ENCODE peak calls at places on chromosomes 4 and X, in eight cellular contexts. G is tibial nerve, C is lower lobe of right lung, X is A673, S is epithelial cell of esophagus, B is fibroblast of lung, H is upper lobe of left lung, P is kidney epithelial cell. R is an unnamed sample.

GRCh38 chr4:126264839-126265238 is 950.1 kb downstream of the FAT4 start:
- DNase-seq in B (peak), S (peak), G (no peak), H (no peak), C (no peak), X (no peak), P (peak), R (no peak)

GRCh38 chr4:92234393-92235176 is 69.2 kb upstream of the GRID2 start:
- DNase-seq in H (no peak), P (peak), X (peak), C (no peak), G (no peak), B (peak), S (peak), R (no peak)

GRCh38 chrX:18886005-18886343 is 97.9 kb downstream of the PHKA2 start:
- DNase-seq in B (no peak), P (no peak), S (no peak), G (no peak), X (no peak), H (no peak), C (no peak), R (peak)

GRCh38 chr4:7661066-7661748 is 226.5 kb upstream of the PSAPL1 start:
- DNase-seq in B (no peak), S (no peak), G (no peak), X (no peak), H (peak), C (no peak), P (no peak), R (no peak)

GRCh38 chrX:129831486-129831885 is 12.2 kb downstream of the ZDHHC9 start:
- DNase-seq in P (no peak), H (no peak), B (no peak), G (peak), S (no peak), C (no peak), X (no peak), R (no peak)

GRCh38 chrX:25084446-25084845 is 68.7 kb upstream of the ARX start:
- DNase-seq in X (peak), H (no peak), P (no peak), G (no peak), S (no peak), B (no peak), C (no peak), R (no peak)

GRCh38 chr4:79663157-79663556 is 255.1 kb upstream of the GK2 start:
- DNase-seq in H (no peak), X (no peak), B (no peak), P (no peak), S (no peak), G (no peak), C (no peak), R (no peak)

GRCh38 chr4:158819942-158820786 is 51.3 kb downstream of the FNIP2 start:
- DNase-seq in H (no peak), X (no peak), C (no peak), B (no peak), P (no peak), S (no peak), G (no peak), R (no peak)

GRCh38 chr4:136281889-136282288 is 1250.4 kb downstream of the PCDH18 start:
- DNase-seq in X (no peak), B (no peak), C (no peak), S (no peak), P (no peak), H (no peak), G (no peak), R (no peak)

DNA sequence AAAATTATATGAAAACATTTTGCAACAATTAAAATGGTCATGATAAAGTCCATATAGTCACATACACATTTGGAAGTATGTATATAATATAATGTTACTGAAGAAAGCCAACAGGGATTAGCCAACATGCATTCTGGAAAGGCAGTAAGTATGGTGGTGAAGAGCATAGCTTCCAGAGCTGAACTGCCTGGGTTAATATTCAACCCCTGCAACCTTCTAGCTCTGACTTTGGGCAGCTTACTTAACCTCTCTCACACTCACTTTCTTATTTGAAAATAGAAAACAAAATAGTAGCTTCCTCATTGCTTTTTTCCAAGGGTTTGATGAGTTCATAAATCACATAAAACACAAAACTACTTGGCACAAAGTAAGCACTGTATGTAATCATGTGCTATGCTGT is 216.5 kb downstream of the CHIC2 start:
- DNase-seq in X (no peak), B (no peak), C (no peak), G (no peak), P (no peak), H (no peak), S (no peak), R (no peak)
- TF ChIP-seq CTCF in X (no peak), B (no peak), C (no peak), G (no peak), P (no peak), H (no peak), S (no peak), R (no peak)

DNA sequence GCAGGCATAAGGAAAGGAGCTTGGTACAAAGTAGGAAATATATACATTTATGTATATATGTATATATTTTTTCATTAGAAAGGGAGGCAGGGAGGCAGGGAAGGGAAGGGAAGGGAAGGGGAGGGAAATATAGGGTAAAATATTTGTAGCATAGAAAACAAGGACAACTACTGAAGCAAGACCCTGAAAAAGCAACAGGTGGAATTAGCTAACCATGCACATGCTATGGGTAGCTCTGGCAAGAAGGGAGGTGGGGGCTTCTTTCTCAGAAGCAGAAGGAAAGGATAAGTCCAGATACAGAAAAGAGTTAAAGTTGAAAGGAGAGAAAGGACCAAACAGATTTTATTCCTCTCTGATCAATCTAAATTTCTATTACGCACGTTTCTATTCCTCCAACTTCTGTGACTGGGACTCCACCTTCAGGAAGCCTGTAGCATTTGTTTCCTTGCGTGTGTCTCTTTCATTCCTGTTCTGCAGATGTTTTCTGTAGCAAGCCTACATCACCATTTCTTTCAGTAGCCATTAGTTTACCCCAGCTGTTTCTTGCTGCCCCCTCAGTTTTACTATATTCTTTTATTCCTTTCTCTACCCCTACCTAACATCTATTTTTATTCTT is 82.9 kb downstream of the OR13H1 start:
- DNase-seq in H (no peak), B (peak), X (peak), G (no peak), C (no peak), P (no peak), S (peak), R (no peak)
- TF ChIP-seq CTCF in H (no peak), B (peak), X (peak), G (no peak), C (no peak), P (peak), S (no peak), R (no peak)

DNA sequence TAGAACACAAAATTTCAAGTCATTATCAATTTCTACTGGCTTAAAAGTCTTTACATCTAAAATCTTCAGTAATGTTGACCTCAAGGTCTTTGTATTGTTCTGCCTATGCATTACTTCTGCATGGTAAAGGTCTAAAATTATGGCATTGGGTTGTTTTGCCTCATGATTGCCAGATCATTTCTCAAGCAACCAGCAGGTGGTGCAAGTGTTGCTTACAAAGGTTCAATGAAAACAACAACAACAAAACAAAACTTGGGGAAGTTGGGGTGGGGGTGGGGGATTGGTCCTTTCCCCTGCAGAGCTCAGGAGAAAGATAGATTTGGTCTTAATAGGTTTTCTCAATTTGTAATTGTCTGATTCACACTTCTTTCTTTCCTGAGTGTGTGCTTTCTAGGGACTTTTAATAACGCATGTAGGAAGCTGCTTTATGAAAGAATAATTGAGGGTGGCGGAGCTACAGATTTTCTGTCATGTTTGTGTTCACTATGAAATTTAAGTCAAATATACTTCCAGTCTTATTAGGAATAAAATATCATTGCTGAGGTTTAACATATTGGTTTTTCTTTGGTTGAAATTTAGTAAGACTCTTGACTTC is 145.1 kb downstream of the COL4A5 start:
- DNase-seq in S (peak), P (no peak), X (peak), C (no peak), G (no peak), H (no peak), B (no peak), R (no peak)
- TF ChIP-seq CTCF in S (peak), P (peak), X (peak), C (no peak), G (no peak), H (no peak), B (no peak), R (no peak)

GRCh38 chrX:119537487-119537886 is 27.7 kb downstream of the STEEP1 start:
- DNase-seq in X (no peak), B (no peak), H (no peak), S (no peak), C (no peak), P (no peak), G (no peak), R (no peak)

GRCh38 chrX:119541188-119541587 is 24.0 kb downstream of the STEEP1 start:
- DNase-seq in H (no peak), P (peak), X (peak), C (no peak), B (peak), S (peak), G (no peak), R (no peak)

DNA sequence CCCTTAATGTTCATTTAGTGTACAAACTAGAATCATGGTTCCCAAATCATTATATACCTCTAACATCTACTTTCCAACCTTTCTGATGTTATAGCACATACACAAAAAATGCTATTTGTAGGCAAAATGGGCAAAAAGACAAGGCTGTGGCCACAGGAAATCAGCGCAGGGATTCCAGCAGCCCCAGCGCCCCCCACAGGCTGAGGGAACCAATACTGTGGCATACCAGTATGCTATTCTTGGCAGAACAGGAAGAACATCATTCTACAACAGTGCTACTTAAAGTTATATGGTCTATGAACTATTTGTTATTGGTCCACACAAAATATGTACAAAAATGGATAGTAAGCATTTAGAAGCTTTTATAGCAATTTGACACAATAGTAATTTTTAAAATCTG is 25.3 kb downstream of the STEEP1 start:
- DNase-seq in G (no peak), B (no peak), X (peak), H (no peak), S (no peak), C (no peak), P (no peak), R (no peak)
- TF ChIP-seq CTCF in G (no peak), B (no peak), X (peak), H (no peak), S (no peak), C (no peak), P (peak), R (no peak)

DNA sequence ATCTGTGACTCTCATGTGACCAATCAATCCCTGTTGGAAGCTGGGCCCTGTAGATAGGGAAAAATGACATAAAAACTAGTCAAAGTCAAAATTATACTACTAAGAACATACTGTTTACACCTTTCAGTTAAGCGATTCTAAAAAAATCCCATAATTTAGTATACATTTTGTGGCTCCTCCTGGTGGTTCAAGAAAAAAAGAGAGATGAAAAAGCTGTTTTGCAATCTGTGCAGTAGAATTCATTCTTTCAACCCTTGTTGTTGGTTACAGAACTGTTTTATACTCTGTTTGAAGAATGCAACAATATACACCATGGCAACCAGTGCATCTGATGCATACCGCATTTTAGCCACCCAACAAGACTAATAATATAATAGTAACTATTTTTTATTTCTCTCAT is 66.8 kb upstream of the ANK2 start:
- DNase-seq in B (no peak), X (peak), C (no peak), P (no peak), S (no peak), G (no peak), H (no peak), R (no peak)
- TF ChIP-seq CTCF in B (no peak), X (peak), C (no peak), P (no peak), S (no peak), G (no peak), H (no peak), R (no peak)

DNA sequence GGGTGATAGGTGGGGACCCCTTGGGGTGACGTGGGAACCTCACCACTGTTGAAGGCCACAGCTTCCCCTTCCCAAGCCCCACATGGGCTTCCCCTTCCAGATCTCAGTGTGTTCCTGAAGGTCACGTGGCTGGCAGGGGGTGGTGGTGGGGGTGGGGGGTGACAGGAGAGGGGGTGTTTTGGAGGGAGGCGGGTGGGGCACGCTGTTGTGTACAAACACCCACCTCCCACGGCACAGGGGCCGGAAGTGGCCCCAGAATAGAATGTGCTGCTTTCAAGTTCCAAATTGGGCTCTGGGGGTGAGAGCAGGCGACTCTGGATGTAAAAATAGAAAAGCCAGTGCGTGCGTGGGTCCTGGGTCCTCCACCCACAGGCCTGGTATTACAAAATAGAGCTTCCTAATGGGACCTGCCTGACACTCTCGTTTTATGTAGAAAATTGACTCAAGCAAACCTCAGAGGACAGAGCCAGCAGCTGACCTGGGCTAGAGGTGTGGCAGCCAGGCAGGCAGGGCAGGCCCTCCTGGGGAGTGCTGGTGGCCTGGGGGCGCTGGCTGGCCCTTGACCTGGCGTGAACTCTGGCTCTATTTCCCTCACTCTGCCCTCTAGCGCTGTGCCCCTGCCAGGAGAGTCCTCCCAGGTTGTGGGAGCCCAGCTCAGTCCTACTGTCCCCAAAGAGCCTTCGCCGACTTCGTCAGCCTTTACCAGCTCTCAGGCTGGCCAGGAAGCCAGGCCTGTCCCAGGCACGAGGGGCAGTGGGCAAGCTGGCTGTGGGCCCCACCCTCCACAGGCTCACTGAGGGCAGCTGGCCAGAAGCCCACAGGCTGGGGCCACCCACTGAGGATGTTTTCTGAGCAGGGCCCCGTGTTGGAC is 5.4 kb upstream of the SH3BP2 start:
- DNase-seq in X (no peak), S (no peak), C (peak), P (no peak), B (no peak), G (no peak), H (peak), R (peak)
- TF ChIP-seq CTCF in X (no peak), S (no peak), C (no peak), P (no peak), B (no peak), G (no peak), H (no peak), R (no peak)

GRCh38 chr4:54234497-54235205 is 5.6 kb downstream of the PDGFRA start:
- DNase-seq in X (no peak), H (no peak), S (no peak), B (no peak), P (no peak), C (no peak), G (no peak), R (no peak)
- TF ChIP-seq CTCF in X (no peak), H (no peak), S (no peak), B (no peak), P (no peak), C (no peak), G (no peak), R (peak)

DNA sequence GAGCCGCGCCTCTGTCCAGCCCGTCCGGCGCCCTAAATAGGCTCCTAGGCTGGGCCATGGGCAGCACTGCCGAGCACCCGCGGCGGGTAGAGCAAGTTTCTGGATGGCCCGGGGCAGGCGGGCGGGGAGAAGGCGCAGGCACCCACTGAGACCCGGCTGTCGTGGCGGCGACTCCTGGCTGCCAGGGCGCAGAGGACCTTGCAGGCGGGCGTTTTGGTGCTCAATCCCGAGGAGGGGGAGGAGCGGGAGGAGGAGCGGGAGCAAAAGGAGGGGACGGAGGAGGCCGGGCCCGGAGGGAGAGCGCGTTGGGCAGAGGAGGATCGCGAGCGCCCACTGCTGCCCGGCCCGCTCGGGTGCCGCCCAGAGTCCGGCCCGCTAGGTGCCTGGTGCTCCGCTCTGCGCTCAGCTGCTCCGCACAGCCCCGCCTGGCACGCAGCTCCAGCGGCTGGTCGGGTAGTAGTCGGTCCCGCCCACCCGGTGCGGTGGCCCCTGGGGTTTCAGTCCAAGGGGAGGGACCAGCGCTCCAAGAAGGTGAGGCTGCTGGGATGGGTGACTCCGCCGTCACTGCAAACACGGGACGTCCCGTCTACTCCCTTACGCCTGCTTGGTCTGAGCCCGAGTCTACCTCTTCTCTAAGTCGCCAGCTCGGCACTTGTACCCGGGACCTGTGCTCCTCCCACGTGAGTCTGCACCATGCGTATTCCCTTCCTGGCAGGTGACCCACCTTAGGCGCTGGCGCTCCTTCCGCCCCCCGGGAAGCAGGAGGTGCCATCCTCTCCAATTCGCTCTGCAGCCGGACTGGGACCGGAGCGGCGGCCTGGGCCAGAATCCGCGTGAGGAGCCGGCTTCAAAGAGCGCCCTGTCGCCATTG is at the start of gene HS3ST1:
- DNase-seq in P (peak), C (peak), H (peak), B (peak), X (no peak), G (peak), S (peak), R (peak)
- TF ChIP-seq CTCF in P (peak), C (peak), H (peak), B (peak), X (no peak), G (peak), S (peak), R (peak)

GRCh38 chr4:95546236-95546635 is 2.5 kb downstream of the UNC5C start:
- DNase-seq in X (no peak), H (no peak), G (no peak), C (no peak), S (no peak), P (no peak), B (no peak), R (no peak)

GRCh38 chr4:95541889-95542607 is 6.7 kb downstream of the UNC5C start:
- DNase-seq in C (no peak), S (no peak), P (no peak), X (no peak), B (no peak), G (no peak), H (no peak), R (no peak)

GRCh38 chr4:95546866-95547707 is 1.7 kb downstream of the UNC5C start:
- DNase-seq in S (no peak), H (no peak), G (no peak), C (no peak), B (peak), P (no peak), X (no peak), R (no peak)

GRCh38 chr4:95545526-95545925 is 3.2 kb downstream of the UNC5C start:
- DNase-seq in X (no peak), C (no peak), G (no peak), P (no peak), S (no peak), H (peak), B (no peak), R (no peak)

DNA sequence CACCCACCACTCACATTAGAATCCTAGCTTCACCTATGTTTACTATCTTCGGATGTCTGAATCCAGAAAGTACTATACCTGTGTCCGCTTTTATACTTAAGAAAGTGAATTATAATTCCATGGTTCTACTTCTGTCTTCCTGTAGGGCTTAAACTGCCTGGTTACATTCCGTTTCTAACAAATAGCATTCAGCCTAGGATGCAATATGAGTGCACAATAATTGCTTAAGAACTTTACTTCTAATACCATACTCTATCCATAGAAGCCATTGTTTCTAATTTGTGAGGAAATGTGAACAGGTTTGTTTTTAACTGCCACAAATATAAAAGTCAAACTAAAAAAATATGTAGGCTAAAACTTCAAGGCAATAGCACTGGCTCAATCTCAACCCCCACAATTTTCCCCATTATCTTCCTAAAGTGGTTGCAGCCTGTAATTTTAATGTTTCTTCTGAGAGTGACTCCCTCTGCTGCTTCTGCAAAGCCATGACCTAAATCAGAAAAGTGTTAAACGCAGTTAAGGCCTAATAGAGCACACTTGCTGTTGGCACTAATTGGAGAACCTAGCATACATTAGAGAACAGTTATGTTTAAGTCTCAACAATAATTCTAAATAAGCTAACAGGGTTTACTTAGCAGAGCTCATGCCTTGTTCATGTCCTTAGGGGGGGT is 4.2 kb downstream of the UNC5C start:
- DNase-seq in P (no peak), C (no peak), G (no peak), X (no peak), H (no peak), B (no peak), S (no peak), R (no peak)
- TF ChIP-seq CTCF in P (peak), C (no peak), G (no peak), X (peak), H (no peak), B (peak), S (peak), R (no peak)